ENCODE peak calls at places on chromosomes 13 and 19, in seven cellular contexts. J is mucosa of descending colon; N is AG09319; A is lower lobe of right lung; D is activated CD4-positive, alpha-beta T cell treated with anti-CD3 and anti-CD28 coated beads, Interleukin-2, amount 50 U/mL, for 24 hours; V is activated naive CD8-positive, alpha-beta T cell treated with anti-CD3 and anti-CD28 coated beads, Interleukin-2, amount 50 U/mL, for 16 hours; S is HS-27A. E is an unnamed sample.
A peak's percentile ranks its signal among the peaks of the same experiment; 100 is the strongest.

GRCh38 chr19:4606921-4607678 is 32.2 kb upstream of the TNFAIP8L1 start:
- DNase-seq in V (no peak), S (no peak), D (no peak), N (no peak), J (no peak), A (no peak), E (no peak)

GRCh38 chr13:50202485-50202884 is 187.2 kb downstream of the KCNRG start:
- DNase-seq in N (no peak), D (no peak), S (no peak), J (no peak), A (no peak), V (no peak), E (no peak)

GRCh38 chr19:10552596-10553053 is 8.9 kb downstream of the ATG4D start:
- DNase-seq in V (no peak), A (no peak), N (no peak), S (no peak), D (no peak), J (no peak), E (no peak)

GRCh38 chr13:80840313-80840976 is 499.5 kb upstream of the SPRY2 start:
- DNase-seq in J (no peak), N (no peak), V (no peak), S (no peak), A (no peak), D (no peak), E (peak; percentile 63)

GRCh38 chr19:35291259-35291658 is 702 bp upstream of the MAG start:
- DNase-seq in D (no peak), S (no peak), J (no peak), A (no peak), N (no peak), V (no peak), E (no peak)

GRCh38 chr19:3365447-3366103 is 808 bp upstream of the NFIC start:
- DNase-seq in N (no peak), J (peak; percentile 79), S (no peak), V (no peak), D (no peak), A (peak; percentile 82), E (peak; percentile 33)

GRCh38 chr13:37870895-37871550 is 1.5 kb upstream of the TRPC4 start:
- DNase-seq in N (peak; percentile 14), J (no peak), S (peak; percentile 36), D (no peak), A (no peak), V (no peak), E (no peak)

GRCh38 chr19:5352229-5352763 is 11.7 kb upstream of the PTPRS start:
- DNase-seq in V (no peak), D (no peak), J (no peak), A (no peak), S (no peak), N (no peak), E (no peak)

GRCh38 chr13:66405908-66406802 is 824.0 kb downstream of the PCDH9 start:
- DNase-seq in A (no peak), J (no peak), D (no peak), S (peak; percentile 19), N (no peak), V (no peak), E (peak; percentile 20)

GRCh38 chr13:109764474-109765292 is 21.7 kb downstream of the IRS2 start:
- DNase-seq in V (no peak), A (no peak), S (no peak), D (no peak), N (no peak), J (no peak), E (no peak)

GRCh38 chr13:112803422-112803821 is 113.6 kb downstream of the ATP11A start:
- DNase-seq in V (no peak), J (no peak), S (no peak), A (no peak), D (no peak), N (no peak), E (no peak)

GRCh38 chr13:95087746-95088305 is 213.4 kb downstream of the ABCC4 start:
- DNase-seq in V (no peak), D (no peak), S (no peak), A (no peak), N (no peak), J (no peak), E (no peak)

GRCh38 chr19:49085020-49085867 is at the start of gene SNRNP70:
- DNase-seq in S (peak; percentile 96), A (peak; percentile 100), N (peak; percentile 100), J (peak; percentile 100), D (peak; percentile 99), V (peak; percentile 95), E (peak; percentile 92)

GRCh38 chr13:102928971-102929370 is 83.1 kb downstream of the ERCC5 start:
- DNase-seq in S (no peak), J (no peak), N (no peak), A (no peak), D (no peak), V (no peak), E (no peak)

GRCh38 chr13:45683701-45684100 is 18.4 kb upstream of the CBY2 start:
- DNase-seq in N (no peak), J (no peak), A (no peak), S (no peak), V (no peak), D (no peak), E (no peak)

GRCh38 chr19:35000647-35001501 is 751 bp downstream of the GRAMD1A start:
- DNase-seq in N (no peak), D (peak; percentile 51), S (no peak), V (peak; percentile 42), A (peak; percentile 62), J (peak; percentile 82), E (no peak)

GRCh38 chr13:114124921-114125320 is 7.5 kb downstream of the RASA3 start:
- DNase-seq in J (no peak), V (peak; percentile 58), S (no peak), D (peak; percentile 75), A (no peak), N (no peak), E (peak; percentile 44)

GRCh38 chr19:6767357-6768235 is at the start of gene SH2D3A:
- DNase-seq in S (no peak), D (peak; percentile 92), J (peak; percentile 98), A (peak; percentile 93), N (no peak), V (peak; percentile 88), E (no peak)

E was measured in HS-5.